ENCODE peak calls at places on chromosomes 11 and 22, in five cellular contexts. R is GM23338, J is upper lobe of left lung, W is Panc1, H is K562. E is an unnamed sample.

GRCh38 chr11:128501576-128502549 is 85.5 kb downstream of the ETS1 start:
- ATAC-seq in R (no peak), J (peak), W (peak), H (no peak), E (no peak)

GRCh38 chr11:127252321-127252720 is 251.8 kb upstream of the KIRREL3 start:
- ATAC-seq in R (no peak), J (no peak), W (no peak), H (no peak), E (no peak)

GRCh38 chr22:38834215-38834953 is 9.4 kb downstream of the NPTXR start:
- ATAC-seq in R (no peak), J (no peak), W (no peak), H (no peak), E (no peak)

GRCh38 chr11:79092791-79093313 is 348.0 kb downstream of the TENM4 start:
- ATAC-seq in R (no peak), J (peak), W (no peak), H (no peak), E (peak)

GRCh38 chr11:60930394-60930793 is 6.1 kb downstream of the TMEM132A start:
- ATAC-seq in R (no peak), J (no peak), W (no peak), H (no peak), E (no peak)

GRCh38 chr22:47850644-47851151 is 1088.2 kb downstream of the TBC1D22A start:
- ATAC-seq in R (no peak), J (no peak), W (no peak), H (no peak), E (no peak)

GRCh38 chr11:132312616-132313210 is 942.3 kb downstream of the NTM start:
- ATAC-seq in R (peak), J (no peak), W (no peak), H (no peak), E (no peak)

GRCh38 chr11:371716-372590 is 2.7 kb downstream of the B4GALNT4 start:
- ATAC-seq in R (no peak), J (no peak), W (peak), H (no peak), E (no peak)

GRCh38 chr22:25765016-25765367 is 23.0 kb downstream of the MYO18B start:
- ATAC-seq in R (no peak), J (no peak), W (no peak), H (no peak), E (no peak)

GRCh38 chr11:69013009-69013951 is at the start of gene MRGPRF:
- ATAC-seq in R (peak), J (peak), W (no peak), H (no peak), E (peak)

GRCh38 chr11:33970984-33971466 is 79.1 kb upstream of the LMO2 start:
- ATAC-seq in R (peak), J (peak), W (peak), H (peak), E (peak)

GRCh38 chr22:40121463-40121862 is 56.3 kb upstream of the TNRC6B start:
- ATAC-seq in R (peak), J (no peak), W (no peak), H (no peak), E (no peak)

GRCh38 chr11:18578975-18579598 is 9.4 kb downstream of the UEVLD start:
- ATAC-seq in R (peak), J (no peak), W (peak), H (peak), E (no peak)

GRCh38 chr22:27603823-27604190 is 197.7 kb downstream of the MN1 start:
- ATAC-seq in R (peak), J (no peak), W (no peak), H (peak), E (no peak)

GRCh38 chr22:17257578-17257977 is 38.3 kb upstream of the ADA2 start:
- ATAC-seq in R (peak), J (no peak), W (no peak), H (no peak), E (no peak)

GRCh38 chr11:75508051-75508561 is 17.6 kb downstream of the GDPD5 start:
- ATAC-seq in R (no peak), J (no peak), W (no peak), H (no peak), E (no peak)

GRCh38 chr11:7612661-7613393 is 60.5 kb downstream of the CYB5R2 start:
- ATAC-seq in R (peak), J (no peak), W (peak), H (no peak), E (no peak)

GRCh38 chr11:111733009-111733408 is 33.2 kb downstream of the PPP2R1B start:
- ATAC-seq in R (peak), J (peak), W (peak), H (no peak), E (peak)

GRCh38 chr11:73273246-73273890 is 1.2 kb downstream of the P2RY6 start:
- ATAC-seq in R (no peak), J (no peak), W (no peak), H (no peak), E (no peak)

GRCh38 chr11:119907934-119908760 is 179.1 kb upstream of the NECTIN1 start:
- ATAC-seq in R (peak), J (no peak), W (peak), H (no peak), E (no peak)

GRCh38 chr11:72238040-72238450 is 5.9 kb downstream of the PHOX2A start:
- ATAC-seq in R (peak), J (peak), W (peak), H (peak), E (peak)

GRCh38 chr22:40426671-40427070 is 56.3 kb downstream of the SGSM3 start:
- ATAC-seq in R (no peak), J (no peak), W (no peak), H (no peak), E (no peak)

GRCh38 chr11:6606471-6607189 is 3.1 kb downstream of the ILK start:
- ATAC-seq in R (peak), J (peak), W (peak), H (peak), E (peak)

GRCh38 chr22:22882033-22882717 is 5.4 kb upstream of the IGLL5 start:
- ATAC-seq in R (peak), J (no peak), W (no peak), H (peak), E (no peak)

GRCh38 chr11:133955091-133955846 is 1.5 kb downstream of the IGSF9B start:
- ATAC-seq in R (peak), J (no peak), W (no peak), H (no peak), E (peak)

GRCh38 chr11:10979529-10979928 is 121.7 kb upstream of the ZBED5 start:
- ATAC-seq in R (no peak), J (no peak), W (no peak), H (no peak), E (no peak)

GRCh38 chr11:111879637-111879960 is 258 bp downstream of the CFAP68 start:
- ATAC-seq in R (no peak), J (no peak), W (peak), H (peak), E (no peak)

GRCh38 chr11:127238321-127238720 is 237.8 kb upstream of the KIRREL3 start:
- ATAC-seq in R (no peak), J (no peak), W (no peak), H (no peak), E (no peak)

GRCh38 chr22:39524753-39525657 is 4.6 kb downstream of the ATF4 start:
- ATAC-seq in R (no peak), J (no peak), W (no peak), H (no peak), E (no peak)

GRCh38 chr11:13009476-13009920 is 382 bp downstream of the RASSF10 start:
- ATAC-seq in R (no peak), J (no peak), W (no peak), H (no peak), E (no peak)

DNA sequence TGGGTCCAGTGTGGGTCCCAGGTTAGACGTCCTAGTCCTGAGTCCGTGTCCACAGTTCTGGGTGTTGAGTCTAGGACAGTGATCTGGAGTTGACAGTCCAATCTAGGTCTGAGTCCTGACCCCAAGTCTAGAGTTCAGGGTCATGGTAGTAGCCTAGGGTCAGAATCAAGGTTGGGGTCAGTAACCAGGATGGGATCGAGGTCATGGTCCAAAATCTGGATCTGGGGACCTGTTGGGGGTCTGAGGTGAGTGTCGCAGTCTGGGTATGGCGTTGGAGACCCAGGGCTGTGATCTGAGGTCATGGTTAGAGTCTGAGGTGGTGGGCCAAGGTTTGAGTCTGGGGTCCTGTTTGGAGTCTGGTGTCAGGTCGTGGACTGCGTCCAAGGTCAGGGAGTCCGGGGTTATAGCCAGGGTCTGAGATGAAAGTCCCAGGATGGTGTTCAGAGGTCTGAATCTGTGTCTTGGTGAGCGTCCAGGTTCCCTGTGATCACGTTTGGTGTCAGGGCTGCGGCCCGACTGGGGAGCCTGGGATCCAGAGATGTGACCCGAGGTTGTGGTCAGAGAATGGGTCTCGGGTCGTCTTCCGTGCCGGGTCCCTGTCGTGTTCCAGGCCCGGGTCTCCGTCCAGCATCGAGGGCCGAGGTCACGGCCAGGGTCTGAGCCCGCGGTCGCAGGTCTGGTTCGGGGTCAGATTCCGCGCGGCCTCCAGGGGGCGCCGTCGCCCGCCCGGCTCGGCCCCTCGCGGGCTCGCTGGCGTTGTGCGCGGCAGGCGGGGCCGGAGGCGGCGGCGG is 445 bp upstream of the GRK2 start:
- ATAC-seq in R (peak), J (peak), W (peak), H (peak), E (peak)
- TF ChIP-seq CTCF in R (peak), J (peak), W (peak), H (peak), E (peak)

GRCh38 chr22:46060292-46061123 is 83.5 kb upstream of the WNT7B start:
- ATAC-seq in R (no peak), J (no peak), W (no peak), H (no peak), E (no peak)
- TF ChIP-seq POLR2AphosphoS5 in R (no peak), J (no peak), W (no peak), H (no peak), E (no peak)

GRCh38 chr11:24249921-24250320 is 246.9 kb upstream of the LUZP2 start:
- ATAC-seq in R (no peak), J (no peak), W (no peak), H (no peak), E (no peak)

GRCh38 chr11:24253237-24253760 is 243.6 kb upstream of the LUZP2 start:
- ATAC-seq in R (no peak), J (no peak), W (no peak), H (no peak), E (no peak)
- TF ChIP-seq CTCF in R (no peak), J (no peak), W (no peak), H (no peak), E (no peak)

GRCh38 chr11:2825886-2826678 is 59.5 kb downstream of the CDKN1C start:
- ATAC-seq in R (peak), J (peak), W (peak), H (no peak), E (peak)
- TF ChIP-seq POLR2AphosphoS5 in R (no peak), J (peak), W (no peak), H (no peak), E (peak)

GRCh38 chr11:46296520-46297448 is 19.3 kb downstream of the CREB3L1 start:
- ATAC-seq in R (peak), J (no peak), W (no peak), H (peak), E (peak)
- TF ChIP-seq CTCF in R (peak), J (no peak), W (no peak), H (peak), E (peak)